ENCODE peak calls at places on chromosomes 6 and 20, in ten cellular contexts. One of them, this sample, is unnamed.

GRCh38 chr6:161890133-161890833 is 616.4 kb upstream of the AGPAT4 start:
- DNase-seq in lower lobe of right lung: no peak
- DNase-seq in GM10248: no peak
- DNase-seq in SK-N-SH: no peak
- DNase-seq in stomach: no peak
- DNase-seq in MM.1S: no peak
- DNase-seq in Peyer's patch: no peak
- DNase-seq in heart right ventricle: no peak
- DNase-seq in left lung: no peak
- DNase-seq in tibial artery: no peak
- DNase-seq in this sample: no peak

GRCh38 chr6:158064725-158065251 is 83.1 kb downstream of the SYNJ2 start:
- DNase-seq in lower lobe of right lung: no peak
- DNase-seq in GM10248: no peak
- DNase-seq in SK-N-SH: no peak
- DNase-seq in stomach: no peak
- DNase-seq in MM.1S: no peak
- DNase-seq in Peyer's patch: no peak
- DNase-seq in heart right ventricle: no peak
- DNase-seq in left lung: no peak
- DNase-seq in tibial artery: no peak
- DNase-seq in this sample: no peak

GRCh38 chr6:14016930-14017625 is 92.3 kb downstream of the RNF182 start:
- DNase-seq in lower lobe of right lung: no peak
- DNase-seq in GM10248: no peak
- DNase-seq in SK-N-SH: no peak
- DNase-seq in stomach: no peak
- DNase-seq in MM.1S: no peak
- DNase-seq in Peyer's patch: no peak
- DNase-seq in heart right ventricle: no peak
- DNase-seq in left lung: no peak
- DNase-seq in tibial artery: no peak
- DNase-seq in this sample: no peak

GRCh38 chr20:12331236-12331635 is 413.5 kb downstream of the BTBD3 start:
- DNase-seq in lower lobe of right lung: no peak
- DNase-seq in GM10248: no peak
- DNase-seq in SK-N-SH: no peak
- DNase-seq in stomach: no peak
- DNase-seq in MM.1S: no peak
- DNase-seq in Peyer's patch: no peak
- DNase-seq in heart right ventricle: no peak
- DNase-seq in left lung: no peak
- DNase-seq in tibial artery: no peak
- DNase-seq in this sample: no peak

GRCh38 chr20:44585042-44585968 is 2.9 kb downstream of the PKIG start:
- DNase-seq in lower lobe of right lung: no peak
- DNase-seq in GM10248: no peak
- DNase-seq in SK-N-SH: no peak
- DNase-seq in stomach: no peak
- DNase-seq in MM.1S: no peak
- DNase-seq in Peyer's patch: no peak
- DNase-seq in heart right ventricle: no peak
- DNase-seq in left lung: no peak
- DNase-seq in tibial artery: no peak
- DNase-seq in this sample: no peak

GRCh38 chr20:23031346-23031745 is 3.8 kb upstream of the SSTR4 start:
- DNase-seq in lower lobe of right lung: no peak
- DNase-seq in GM10248: no peak
- DNase-seq in SK-N-SH: no peak
- DNase-seq in stomach: no peak
- DNase-seq in MM.1S: no peak
- DNase-seq in Peyer's patch: no peak
- DNase-seq in heart right ventricle: no peak
- DNase-seq in left lung: no peak
- DNase-seq in tibial artery: no peak
- DNase-seq in this sample: no peak

GRCh38 chr6:9292975-9293374 is 857.6 kb upstream of the SLC35B3 start:
- DNase-seq in lower lobe of right lung: no peak
- DNase-seq in GM10248: no peak
- DNase-seq in SK-N-SH: no peak
- DNase-seq in stomach: no peak
- DNase-seq in MM.1S: no peak
- DNase-seq in Peyer's patch: no peak
- DNase-seq in heart right ventricle: no peak
- DNase-seq in left lung: no peak
- DNase-seq in tibial artery: no peak
- DNase-seq in this sample: no peak

GRCh38 chr6:132414761-132415160 is 13.5 kb upstream of the MOXD1 start:
- DNase-seq in lower lobe of right lung: no peak
- DNase-seq in GM10248: no peak
- DNase-seq in SK-N-SH: no peak
- DNase-seq in stomach: no peak
- DNase-seq in MM.1S: no peak
- DNase-seq in Peyer's patch: no peak
- DNase-seq in heart right ventricle: no peak
- DNase-seq in left lung: no peak
- DNase-seq in tibial artery: no peak
- DNase-seq in this sample: no peak

DNA sequence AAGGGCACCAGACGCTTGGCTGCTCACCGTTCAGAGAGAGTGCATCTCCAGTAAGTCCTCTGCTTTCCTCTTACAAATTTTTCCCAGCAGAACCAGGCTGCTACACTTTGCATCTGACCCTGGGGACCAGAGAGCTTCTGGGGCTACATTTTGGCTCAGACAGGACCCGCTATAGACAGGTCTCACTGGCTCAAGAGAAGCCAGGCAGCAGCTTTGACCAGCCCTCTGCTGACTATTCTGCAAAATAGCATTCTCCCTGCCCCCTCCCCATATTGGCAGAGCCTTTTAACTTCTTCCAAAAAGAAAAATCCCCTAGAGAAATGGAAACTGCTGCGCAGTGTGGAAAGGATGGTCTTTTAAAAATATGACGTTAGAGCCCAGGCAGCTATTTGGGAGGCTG is 37.2 kb downstream of the CPXM1 start:
- DNase-seq in lower lobe of right lung: no peak
- DNase-seq in GM10248: no peak
- DNase-seq in SK-N-SH: no peak
- DNase-seq in stomach: peak
- DNase-seq in MM.1S: no peak
- DNase-seq in Peyer's patch: no peak
- DNase-seq in heart right ventricle: no peak
- DNase-seq in left lung: no peak
- DNase-seq in tibial artery: no peak
- DNase-seq in this sample: no peak
- TF ChIP-seq CTCF in lower lobe of right lung: no peak
- TF ChIP-seq CTCF in GM10248: no peak
- TF ChIP-seq CTCF in SK-N-SH: no peak
- TF ChIP-seq CTCF in stomach: no peak
- TF ChIP-seq CTCF in MM.1S: no peak
- TF ChIP-seq CTCF in Peyer's patch: no peak
- TF ChIP-seq CTCF in heart right ventricle: no peak
- TF ChIP-seq CTCF in left lung: no peak
- TF ChIP-seq CTCF in tibial artery: no peak
- TF ChIP-seq CTCF in this sample: no peak

DNA sequence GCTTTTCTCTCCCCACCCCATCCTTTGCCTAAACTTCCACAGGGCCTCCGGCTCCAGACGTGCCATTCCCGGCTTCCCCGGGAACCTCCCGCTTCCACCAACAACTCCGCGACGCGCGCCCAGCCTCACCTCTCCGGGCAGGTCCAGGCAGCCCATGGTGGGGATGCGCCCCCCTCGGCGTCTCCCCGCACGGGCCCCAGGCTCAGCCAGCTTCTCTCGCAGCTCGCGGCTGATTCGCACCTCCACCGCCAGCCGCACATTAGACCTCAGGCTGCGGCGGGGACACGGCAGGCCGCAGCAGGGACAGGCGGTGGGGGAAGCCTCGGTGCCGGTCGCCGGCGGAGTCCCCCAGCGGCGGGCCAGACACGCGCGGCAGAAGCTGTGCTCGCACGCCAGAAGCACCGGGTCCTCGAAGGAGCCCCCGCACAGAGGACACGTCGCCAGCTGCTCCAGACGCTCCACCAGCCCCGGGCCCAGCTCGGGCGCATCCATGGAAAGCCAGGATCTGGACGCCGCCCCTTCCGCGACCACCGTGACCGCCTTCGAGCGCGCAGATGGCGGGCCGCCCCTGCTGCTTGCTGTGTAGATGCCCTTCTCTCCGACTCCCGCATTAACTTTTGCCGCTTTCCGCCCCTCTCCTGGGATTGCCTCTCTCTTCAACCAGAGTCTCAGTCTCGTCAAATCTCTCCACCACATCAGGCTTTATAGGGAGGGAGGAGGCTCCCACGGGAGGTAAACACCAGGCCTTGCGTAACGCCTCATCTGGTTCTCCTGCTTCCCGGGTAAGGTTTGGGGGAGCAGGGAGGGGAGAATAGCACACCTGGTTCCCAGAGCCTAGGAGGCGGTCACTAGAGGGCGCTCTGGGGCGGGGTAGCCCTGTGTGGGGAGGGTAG is at the start of gene RNF39:
- DNase-seq in lower lobe of right lung: peak
- DNase-seq in GM10248: peak
- DNase-seq in SK-N-SH: peak
- DNase-seq in stomach: no peak
- DNase-seq in MM.1S: no peak
- DNase-seq in Peyer's patch: no peak
- DNase-seq in heart right ventricle: no peak
- DNase-seq in left lung: peak
- DNase-seq in tibial artery: no peak
- DNase-seq in this sample: no peak
- TF ChIP-seq CTCF in lower lobe of right lung: peak
- TF ChIP-seq CTCF in GM10248: peak
- TF ChIP-seq CTCF in SK-N-SH: peak
- TF ChIP-seq CTCF in stomach: peak
- TF ChIP-seq CTCF in MM.1S: peak
- TF ChIP-seq CTCF in Peyer's patch: peak
- TF ChIP-seq CTCF in heart right ventricle: peak
- TF ChIP-seq CTCF in left lung: peak
- TF ChIP-seq CTCF in tibial artery: no peak
- TF ChIP-seq CTCF in this sample: peak

GRCh38 chr6:90347411-90347841 is 50.8 kb upstream of the BACH2 start:
- DNase-seq in lower lobe of right lung: no peak
- DNase-seq in GM10248: no peak
- DNase-seq in SK-N-SH: no peak
- DNase-seq in stomach: no peak
- DNase-seq in MM.1S: no peak
- DNase-seq in Peyer's patch: no peak
- DNase-seq in heart right ventricle: no peak
- DNase-seq in left lung: no peak
- DNase-seq in tibial artery: no peak
- DNase-seq in this sample: no peak

GRCh38 chr6:90338409-90338808 is 41.8 kb upstream of the BACH2 start:
- DNase-seq in lower lobe of right lung: no peak
- DNase-seq in GM10248: no peak
- DNase-seq in SK-N-SH: no peak
- DNase-seq in stomach: no peak
- DNase-seq in MM.1S: no peak
- DNase-seq in Peyer's patch: no peak
- DNase-seq in heart right ventricle: no peak
- DNase-seq in left lung: no peak
- DNase-seq in tibial artery: no peak
- DNase-seq in this sample: no peak

GRCh38 chr6:90346729-90347128 is 50.1 kb upstream of the BACH2 start:
- DNase-seq in lower lobe of right lung: no peak
- DNase-seq in GM10248: no peak
- DNase-seq in SK-N-SH: no peak
- DNase-seq in stomach: no peak
- DNase-seq in MM.1S: no peak
- DNase-seq in Peyer's patch: no peak
- DNase-seq in heart right ventricle: no peak
- DNase-seq in left lung: no peak
- DNase-seq in tibial artery: no peak
- DNase-seq in this sample: no peak

DNA sequence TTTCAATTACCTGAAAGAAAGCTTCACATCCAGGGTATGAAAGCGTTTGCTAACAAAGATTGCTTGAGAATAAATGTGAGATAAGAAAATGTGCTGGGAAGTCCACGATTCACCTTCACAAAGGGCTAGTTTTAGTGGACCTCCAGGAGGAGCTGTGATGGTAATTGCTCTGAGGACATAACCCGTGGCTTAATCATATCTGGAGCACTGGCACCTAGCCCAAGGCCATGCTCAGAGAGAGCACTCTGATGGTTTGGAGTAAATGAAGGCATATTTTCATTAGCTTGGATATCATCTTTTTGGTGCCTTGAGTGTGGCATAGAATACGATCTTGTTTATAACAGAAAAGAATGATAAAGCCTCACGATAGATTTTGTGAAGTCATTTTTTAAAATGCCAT is 46.9 kb upstream of the BACH2 start:
- DNase-seq in lower lobe of right lung: no peak
- DNase-seq in GM10248: no peak
- DNase-seq in SK-N-SH: peak
- DNase-seq in stomach: no peak
- DNase-seq in MM.1S: no peak
- DNase-seq in Peyer's patch: no peak
- DNase-seq in heart right ventricle: peak
- DNase-seq in left lung: no peak
- DNase-seq in tibial artery: no peak
- DNase-seq in this sample: no peak
- TF ChIP-seq CTCF in lower lobe of right lung: no peak
- TF ChIP-seq CTCF in GM10248: no peak
- TF ChIP-seq CTCF in SK-N-SH: peak
- TF ChIP-seq CTCF in stomach: no peak
- TF ChIP-seq CTCF in MM.1S: no peak
- TF ChIP-seq CTCF in Peyer's patch: no peak
- TF ChIP-seq CTCF in heart right ventricle: no peak
- TF ChIP-seq CTCF in left lung: no peak
- TF ChIP-seq CTCF in tibial artery: no peak
- TF ChIP-seq CTCF in this sample: no peak

GRCh38 chr6:27234576-27234975 is 12.9 kb upstream of the PRSS16 start:
- DNase-seq in lower lobe of right lung: no peak
- DNase-seq in GM10248: no peak
- DNase-seq in SK-N-SH: no peak
- DNase-seq in stomach: no peak
- DNase-seq in MM.1S: no peak
- DNase-seq in Peyer's patch: no peak
- DNase-seq in heart right ventricle: no peak
- DNase-seq in left lung: no peak
- DNase-seq in tibial artery: no peak
- DNase-seq in this sample: no peak
- TF ChIP-seq CTCF in lower lobe of right lung: no peak
- TF ChIP-seq CTCF in GM10248: no peak
- TF ChIP-seq CTCF in SK-N-SH: no peak
- TF ChIP-seq CTCF in stomach: no peak
- TF ChIP-seq CTCF in MM.1S: no peak
- TF ChIP-seq CTCF in Peyer's patch: no peak
- TF ChIP-seq CTCF in heart right ventricle: no peak
- TF ChIP-seq CTCF in left lung: no peak
- TF ChIP-seq CTCF in tibial artery: no peak
- TF ChIP-seq CTCF in this sample: no peak